ENCODE peak calls at places on chromosomes 6 and 20, in five cellular contexts. One of them, this sample, is unnamed.

GRCh38 chr6:42890311-42891198 is 11.1 kb downstream of the RPL7L1 start:
- DNase-seq in fibroblast of lung: peak
- DNase-seq in PC-3: peak
- DNase-seq in endodermal cell: peak
- DNase-seq in neural progenitor cell: peak
- DNase-seq in this sample: peak

GRCh38 chr20:5797165-5797564 is 47.0 kb downstream of the SHLD1 start:
- DNase-seq in endodermal cell: no peak
- DNase-seq in PC-3: no peak
- DNase-seq in neural progenitor cell: no peak
- DNase-seq in fibroblast of lung: no peak
- DNase-seq in this sample: no peak

GRCh38 chr6:157063176-157063934 is 260.0 kb downstream of the TMEM242 start:
- DNase-seq in endodermal cell: no peak
- DNase-seq in neural progenitor cell: no peak
- DNase-seq in PC-3: peak
- DNase-seq in fibroblast of lung: no peak
- DNase-seq in this sample: peak

GRCh38 chr6:142737368-142738060 is 207.5 kb downstream of the HIVEP2 start:
- DNase-seq in PC-3: no peak
- DNase-seq in neural progenitor cell: no peak
- DNase-seq in fibroblast of lung: no peak
- DNase-seq in endodermal cell: no peak
- DNase-seq in this sample: no peak

GRCh38 chr20:39258253-39258652 is 296.1 kb downstream of the DHX35 start:
- DNase-seq in PC-3: no peak
- DNase-seq in endodermal cell: no peak
- DNase-seq in fibroblast of lung: no peak
- DNase-seq in neural progenitor cell: no peak
- DNase-seq in this sample: no peak

GRCh38 chr6:158536084-158536890 is 23.6 kb upstream of the TMEM181 start:
- DNase-seq in neural progenitor cell: peak
- DNase-seq in PC-3: peak
- DNase-seq in fibroblast of lung: peak
- DNase-seq in endodermal cell: peak
- DNase-seq in this sample: peak

GRCh38 chr6:39879535-39879934 is 54.7 kb downstream of the MOCS1 start:
- DNase-seq in PC-3: no peak
- DNase-seq in neural progenitor cell: no peak
- DNase-seq in fibroblast of lung: peak
- DNase-seq in endodermal cell: no peak
- DNase-seq in this sample: no peak

GRCh38 chr20:57211949-57212889 is 54.2 kb downstream of the BMP7 start:
- DNase-seq in PC-3: peak
- DNase-seq in neural progenitor cell: peak
- DNase-seq in endodermal cell: peak
- DNase-seq in fibroblast of lung: peak
- DNase-seq in this sample: peak

GRCh38 chr6:7642784-7643183 is 52.8 kb downstream of the SNRNP48 start:
- DNase-seq in PC-3: no peak
- DNase-seq in endodermal cell: no peak
- DNase-seq in fibroblast of lung: no peak
- DNase-seq in neural progenitor cell: no peak
- DNase-seq in this sample: no peak

GRCh38 chr20:19701449-19701848 is 56.6 kb upstream of the RIN2 start:
- DNase-seq in endodermal cell: no peak
- DNase-seq in fibroblast of lung: no peak
- DNase-seq in PC-3: no peak
- DNase-seq in neural progenitor cell: no peak
- DNase-seq in this sample: no peak

GRCh38 chr6:127539292-127539691 is 20.2 kb upstream of the MTCL3 start:
- DNase-seq in fibroblast of lung: peak
- DNase-seq in endodermal cell: no peak
- DNase-seq in neural progenitor cell: no peak
- DNase-seq in PC-3: peak
- DNase-seq in this sample: no peak

GRCh38 chr6:104623052-104623690 is 236.5 kb downstream of the HACE1 start:
- DNase-seq in fibroblast of lung: no peak
- DNase-seq in endodermal cell: peak
- DNase-seq in neural progenitor cell: peak
- DNase-seq in PC-3: peak
- DNase-seq in this sample: no peak

DNA sequence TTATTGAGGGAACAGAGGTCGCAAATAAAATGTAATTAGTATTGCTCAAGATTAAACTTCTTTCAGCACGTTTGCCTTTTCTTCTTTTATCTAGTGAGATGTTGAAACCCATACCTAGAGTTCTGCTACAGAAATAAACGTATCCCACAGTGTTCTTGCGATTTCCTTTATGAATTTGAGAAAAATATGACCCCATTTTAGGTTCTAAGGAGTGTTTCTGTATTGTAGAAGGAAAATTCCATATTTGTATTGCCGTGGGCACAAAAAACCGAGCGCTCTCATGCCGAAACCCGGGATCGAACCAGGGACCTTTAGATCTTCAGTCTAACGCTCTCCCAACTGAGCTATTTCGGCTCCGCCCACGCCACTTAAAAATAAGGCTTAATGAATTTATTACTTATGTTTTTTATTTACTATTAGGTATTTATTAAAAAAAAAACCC is 23.7 kb downstream of the ZNF311 start:
- DNase-seq in neural progenitor cell: peak
- DNase-seq in fibroblast of lung: peak
- DNase-seq in PC-3: peak
- DNase-seq in endodermal cell: peak
- DNase-seq in this sample: peak
- H3K9ac ChIP-seq in neural progenitor cell: no peak
- H3K9ac ChIP-seq in fibroblast of lung: no peak
- H3K9ac ChIP-seq in PC-3: peak
- H3K9ac ChIP-seq in endodermal cell: peak
- H3K9ac ChIP-seq in this sample: peak

GRCh38 chr6:19502301-19502700 is 334.9 kb upstream of the ID4 start:
- DNase-seq in PC-3: peak
- DNase-seq in neural progenitor cell: no peak
- DNase-seq in fibroblast of lung: no peak
- DNase-seq in endodermal cell: no peak
- DNase-seq in this sample: no peak
- TF ChIP-seq CTCF in PC-3: no peak
- TF ChIP-seq CTCF in neural progenitor cell: no peak
- TF ChIP-seq CTCF in fibroblast of lung: no peak
- TF ChIP-seq CTCF in endodermal cell: no peak
- TF ChIP-seq CTCF in this sample: no peak

GRCh38 chr6:139955366-139956155 is 581.1 kb upstream of the CITED2 start:
- DNase-seq in neural progenitor cell: no peak
- DNase-seq in endodermal cell: no peak
- DNase-seq in PC-3: peak
- DNase-seq in fibroblast of lung: no peak
- DNase-seq in this sample: no peak

GRCh38 chr6:139954463-139955071 is 580.1 kb upstream of the CITED2 start:
- DNase-seq in neural progenitor cell: no peak
- DNase-seq in fibroblast of lung: no peak
- DNase-seq in endodermal cell: no peak
- DNase-seq in PC-3: no peak
- DNase-seq in this sample: no peak

DNA sequence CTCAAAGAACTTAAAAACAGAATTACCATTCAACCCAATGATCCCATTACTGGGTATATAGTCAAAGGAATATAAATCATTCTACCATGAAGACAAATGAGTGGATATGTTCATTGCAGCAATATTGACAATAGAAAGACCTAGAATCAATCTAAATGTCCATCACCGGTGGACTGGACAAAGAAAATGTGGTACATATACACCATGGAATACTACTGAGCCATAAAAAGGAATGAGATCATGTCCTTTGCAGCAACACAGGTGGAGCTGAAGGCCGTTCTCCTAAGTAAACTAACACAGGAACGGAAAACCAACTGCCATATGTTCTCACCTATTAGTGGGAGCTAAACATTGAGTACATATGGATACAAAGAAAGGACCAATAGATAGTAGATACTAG is 576.7 kb upstream of the CITED2 start:
- DNase-seq in fibroblast of lung: no peak
- DNase-seq in PC-3: no peak
- DNase-seq in endodermal cell: no peak
- DNase-seq in neural progenitor cell: no peak
- DNase-seq in this sample: no peak
- H3K9ac ChIP-seq in fibroblast of lung: no peak
- H3K9ac ChIP-seq in PC-3: no peak
- H3K9ac ChIP-seq in endodermal cell: no peak
- H3K9ac ChIP-seq in neural progenitor cell: no peak
- H3K9ac ChIP-seq in this sample: no peak

GRCh38 chr20:61253640-61254511 is 1.8 kb downstream of the CDH4 start:
- DNase-seq in endodermal cell: peak
- DNase-seq in fibroblast of lung: peak
- DNase-seq in neural progenitor cell: peak
- DNase-seq in PC-3: no peak
- DNase-seq in this sample: peak
- TF ChIP-seq CTCF in endodermal cell: no peak
- TF ChIP-seq CTCF in fibroblast of lung: no peak
- TF ChIP-seq CTCF in neural progenitor cell: no peak
- TF ChIP-seq CTCF in PC-3: no peak
- TF ChIP-seq CTCF in this sample: no peak

GRCh38 chr6:137213813-137214212 is 5.4 kb downstream of the IFNGR1 start:
- DNase-seq in endodermal cell: no peak
- DNase-seq in neural progenitor cell: no peak
- DNase-seq in fibroblast of lung: no peak
- DNase-seq in PC-3: no peak
- DNase-seq in this sample: no peak
- H3K9ac ChIP-seq in endodermal cell: no peak
- H3K9ac ChIP-seq in neural progenitor cell: no peak
- H3K9ac ChIP-seq in fibroblast of lung: no peak
- H3K9ac ChIP-seq in PC-3: no peak
- H3K9ac ChIP-seq in this sample: no peak

This sample was measured in mammary epithelial cell.